ENCODE peak calls at places on chromosomes 7 and 10, in four cellular contexts. Z is kidney epithelial cell, U is GM12865, E is astrocyte of the spinal cord. Y is an unnamed sample.

GRCh38 chr7:88307412-88307811 is 718 bp upstream of the STEAP4 start:
- DNase-seq in Z (no peak), E (no peak), U (no peak), Y (no peak)

GRCh38 chr10:95850791-95851190 is 57.0 kb upstream of the CC2D2B start:
- DNase-seq in Z (no peak), E (no peak), U (no peak), Y (no peak)

GRCh38 chr7:8443871-8444756 is 10.7 kb downstream of the NXPH1 start:
- DNase-seq in E (no peak), U (no peak), Z (no peak), Y (no peak)

GRCh38 chr7:136523581-136523980 is 344.9 kb upstream of the CHRM2 start:
- DNase-seq in Z (no peak), U (no peak), E (peak), Y (no peak)

GRCh38 chr7:35605760-35606159 is 89.2 kb downstream of the HERPUD2 start:
- DNase-seq in U (no peak), E (peak), Z (peak), Y (no peak)

GRCh38 chr10:35470535-35470934 is 134.2 kb downstream of the CCNY start:
- DNase-seq in U (no peak), Z (no peak), E (no peak), Y (no peak)

GRCh38 chr7:150405584-150406310 is 26.6 kb downstream of the ZNF775 start:
- DNase-seq in U (peak), Z (no peak), E (no peak), Y (peak)

GRCh38 chr10:44993922-44994751 is 6.6 kb upstream of the ZNF22 start:
- DNase-seq in Z (no peak), U (no peak), E (peak), Y (no peak)

GRCh38 chr10:30831401-30831800 is 200.3 kb downstream of the ZNF438 start:
- DNase-seq in Z (no peak), E (no peak), U (no peak), Y (no peak)

GRCh38 chr10:37619336-37619735 is 238.1 kb downstream of the ZNF248 start:
- DNase-seq in E (no peak), Z (no peak), U (no peak), Y (no peak)

GRCh38 chr7:33129806-33130153 is 416 bp downstream of the BBS9 start:
- DNase-seq in Z (no peak), U (peak), E (no peak), Y (peak)

GRCh38 chr7:72335561-72336381 is 76.4 kb downstream of the CALN1 start:
- DNase-seq in U (no peak), Z (no peak), E (no peak), Y (no peak)

GRCh38 chr7:7969306-7970112 is 913 bp downstream of the GLCCI1 start:
- DNase-seq in E (peak), U (peak), Z (no peak), Y (peak)

GRCh38 chr10:103763374-103764202 is 91.8 kb downstream of the SH3PXD2A start:
- DNase-seq in Z (no peak), U (peak), E (peak), Y (no peak)

GRCh38 chr7:124263232-124263827 is 230.5 kb upstream of the TMEM229A start:
- DNase-seq in U (peak), E (peak), Z (no peak), Y (peak)

GRCh38 chr7:75892634-75893272 is 13.9 kb downstream of the RHBDD2 start:
- DNase-seq in U (no peak), Z (no peak), E (no peak), Y (no peak)

GRCh38 chr10:99815611-99816010 is 33.2 kb downstream of the ABCC2 start:
- DNase-seq in E (no peak), U (no peak), Z (no peak), Y (no peak)

GRCh38 chr10:1488970-1489548 is 248.3 kb downstream of the ADARB2 start:
- DNase-seq in U (peak), Z (no peak), E (no peak), Y (peak)

GRCh38 chr7:116138202-116138801 is 72.0 kb upstream of the TES start:
- DNase-seq in U (peak), Z (peak), E (peak), Y (peak)

GRCh38 chr10:31929260-31929985 is 792 bp upstream of the ARHGAP12 start:
- DNase-seq in E (peak), U (peak), Z (no peak), Y (peak)

GRCh38 chr10:114095676-114096331 is 52.1 kb downstream of the ADRB1 start:
- DNase-seq in Z (no peak), U (peak), E (no peak), Y (peak)

GRCh38 chr7:5217851-5218331 is 27.9 kb downstream of the WIPI2 start:
- DNase-seq in Z (no peak), E (no peak), U (peak), Y (peak)

GRCh38 chr7:158123214-158123613 is 464.4 kb downstream of the PTPRN2 start:
- DNase-seq in E (no peak), Z (no peak), U (no peak), Y (no peak)

GRCh38 chr10:15558136-15558535 is 161.6 kb downstream of the ITGA8 start:
- DNase-seq in U (no peak), E (peak), Z (no peak), Y (no peak)

GRCh38 chr7:50974240-50974639 is 191.5 kb upstream of the GRB10 start:
- DNase-seq in E (no peak), U (no peak), Z (no peak), Y (no peak)

GRCh38 chr7:50982626-50983025 is 199.9 kb upstream of the GRB10 start:
- DNase-seq in Z (no peak), E (no peak), U (no peak), Y (no peak)

GRCh38 chr7:50976064-50976463 is 193.4 kb upstream of the GRB10 start:
- DNase-seq in U (no peak), E (no peak), Z (no peak), Y (no peak)

GRCh38 chr7:50981743-50982142 is 199.0 kb upstream of the GRB10 start:
- DNase-seq in Z (no peak), U (no peak), E (no peak), Y (no peak)

GRCh38 chr7:50978633-50979215 is 196.0 kb upstream of the GRB10 start:
- DNase-seq in E (peak), U (no peak), Z (no peak), Y (no peak)
- TF ChIP-seq CTCF in E (peak), U (no peak), Z (no peak), Y (no peak)

DNA sequence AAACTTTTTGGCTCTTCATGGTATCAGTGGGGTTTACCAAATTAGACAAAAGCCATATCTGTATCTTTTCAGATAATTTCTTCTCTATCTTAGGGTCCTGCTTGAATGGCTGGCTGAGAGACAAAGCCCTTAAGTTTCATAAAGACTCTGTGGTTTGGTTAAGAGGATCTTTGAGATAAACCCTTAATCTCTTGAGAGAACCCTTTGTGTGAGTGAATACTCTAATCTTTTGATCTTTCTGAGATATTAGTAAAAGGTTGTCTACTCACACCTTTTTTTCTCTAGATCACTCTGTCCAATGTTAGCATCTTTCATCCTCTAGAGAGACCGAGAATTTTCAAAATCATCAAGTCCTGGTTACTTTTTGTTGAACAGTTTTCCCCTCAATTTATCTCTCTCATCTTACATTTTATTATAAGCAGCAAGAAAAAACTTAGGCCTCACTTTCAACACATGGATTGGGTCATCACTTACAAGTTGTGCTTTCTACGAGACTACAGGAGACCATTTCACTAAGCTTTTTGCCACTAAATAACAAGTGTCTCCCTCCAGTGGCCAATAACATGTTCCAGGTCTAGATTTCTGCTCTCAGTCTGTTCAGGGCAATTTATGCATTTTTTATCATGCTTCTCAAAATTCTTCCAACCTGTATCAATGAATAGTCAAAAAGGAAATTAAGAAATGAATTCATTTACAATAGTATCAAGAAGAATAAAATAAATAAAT is 28.4 kb downstream of the DNAJC9 start:
- DNase-seq in Z (no peak), U (peak), E (peak), Y (peak)
- TF ChIP-seq CTCF in Z (peak), U (peak), E (peak), Y (peak)

GRCh38 chr10:77909755-77910375 is 16.7 kb downstream of the DLG5 start:
- DNase-seq in E (peak), Z (no peak), U (no peak), Y (no peak)

GRCh38 chr10:77906863-77907861 is 19.4 kb downstream of the DLG5 start:
- DNase-seq in E (no peak), Z (no peak), U (no peak), Y (no peak)

GRCh38 chr10:77910524-77911145 is 15.9 kb downstream of the DLG5 start:
- DNase-seq in U (no peak), E (no peak), Z (no peak), Y (no peak)

GRCh38 chr10:77909021-77909754 is 17.4 kb downstream of the DLG5 start:
- DNase-seq in Z (no peak), U (no peak), E (no peak), Y (no peak)

GRCh38 chr10:77907900-77908717 is 18.4 kb downstream of the DLG5 start:
- DNase-seq in U (peak), E (no peak), Z (no peak), Y (no peak)
- TF ChIP-seq CTCF in U (peak), E (peak), Z (peak), Y (peak)

GRCh38 chr7:879093-879492 is 2.7 kb downstream of the GET4 start:
- DNase-seq in U (no peak), E (no peak), Z (no peak), Y (no peak)

GRCh38 chr7:876972-877311 is 588 bp downstream of the GET4 start:
- DNase-seq in U (peak), Z (no peak), E (no peak), Y (no peak)

GRCh38 chr7:876077-876971 is at the start of gene GET4:
- DNase-seq in U (peak), Z (peak), E (peak), Y (peak)

GRCh38 chr7:875476-876076 is 778 bp upstream of the GET4 start:
- DNase-seq in U (no peak), E (no peak), Z (no peak), Y (no peak)

GRCh38 chr7:877312-878232 is 1.2 kb downstream of the GET4 start:
- DNase-seq in E (no peak), U (peak), Z (no peak), Y (no peak)
- TF ChIP-seq CTCF in E (no peak), U (no peak), Z (no peak), Y (no peak)

DNA sequence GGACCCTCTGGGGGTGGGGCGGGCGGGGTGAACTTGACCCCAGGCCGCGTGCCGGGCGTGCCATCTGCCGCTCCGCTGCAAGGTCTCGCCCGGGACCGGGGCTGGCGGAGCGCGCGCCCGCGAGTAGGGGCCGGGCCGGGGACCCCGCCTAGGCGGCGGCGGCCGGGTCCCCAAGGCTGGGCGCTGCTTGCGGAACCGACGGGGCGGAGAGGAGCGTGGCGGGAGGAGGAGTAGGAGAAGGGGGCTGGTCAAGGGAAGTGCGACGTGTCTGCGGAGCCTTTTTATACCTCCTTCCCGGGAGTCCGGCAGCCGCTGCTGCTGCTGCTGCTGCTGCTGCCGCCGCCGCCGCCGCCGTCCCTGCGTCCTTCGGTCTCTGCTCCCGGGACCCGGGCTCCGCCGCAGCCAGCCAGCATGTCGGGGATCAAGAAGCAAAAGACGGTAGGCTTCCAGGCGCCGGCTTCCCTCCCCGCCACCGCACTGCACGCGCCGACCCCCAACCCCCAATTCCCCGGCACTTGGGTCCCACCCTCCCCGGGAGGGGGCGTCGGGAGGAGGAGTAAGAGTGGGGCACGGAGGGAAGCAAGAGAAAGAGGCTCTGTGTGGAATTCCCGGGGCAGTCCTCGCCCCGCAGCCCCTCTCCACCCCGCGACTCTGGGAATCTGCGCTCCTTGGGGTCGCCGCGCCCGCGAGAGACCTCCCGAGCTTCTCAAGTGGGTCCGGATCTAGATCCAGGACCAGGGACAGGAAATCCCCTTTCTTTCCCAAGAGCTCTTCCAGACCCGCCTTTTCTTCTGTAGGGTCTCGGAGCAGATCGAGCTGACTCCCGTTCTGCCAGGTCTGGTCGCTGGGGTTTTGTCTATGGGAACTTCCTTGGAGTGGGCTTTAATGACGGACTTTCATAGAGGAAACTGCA is at the start of gene PAPSS2:
- DNase-seq in Z (no peak), U (peak), E (peak), Y (peak)
- TF ChIP-seq CTCF in Z (peak), U (no peak), E (peak), Y (no peak)

GRCh38 chr7:21996641-21997040 is 50.9 kb upstream of the CDCA7L start:
- DNase-seq in Z (no peak), U (no peak), E (no peak), Y (no peak)

GRCh38 chr7:22005151-22005550 is 59.5 kb upstream of the CDCA7L start:
- DNase-seq in U (no peak), E (no peak), Z (no peak), Y (no peak)

GRCh38 chr7:22002731-22003130 is 57.0 kb upstream of the CDCA7L start:
- DNase-seq in E (no peak), Z (no peak), U (no peak), Y (no peak)

GRCh38 chr7:21999896-22000295 is 54.2 kb upstream of the CDCA7L start:
- DNase-seq in Z (no peak), E (peak), U (no peak), Y (no peak)

DNA sequence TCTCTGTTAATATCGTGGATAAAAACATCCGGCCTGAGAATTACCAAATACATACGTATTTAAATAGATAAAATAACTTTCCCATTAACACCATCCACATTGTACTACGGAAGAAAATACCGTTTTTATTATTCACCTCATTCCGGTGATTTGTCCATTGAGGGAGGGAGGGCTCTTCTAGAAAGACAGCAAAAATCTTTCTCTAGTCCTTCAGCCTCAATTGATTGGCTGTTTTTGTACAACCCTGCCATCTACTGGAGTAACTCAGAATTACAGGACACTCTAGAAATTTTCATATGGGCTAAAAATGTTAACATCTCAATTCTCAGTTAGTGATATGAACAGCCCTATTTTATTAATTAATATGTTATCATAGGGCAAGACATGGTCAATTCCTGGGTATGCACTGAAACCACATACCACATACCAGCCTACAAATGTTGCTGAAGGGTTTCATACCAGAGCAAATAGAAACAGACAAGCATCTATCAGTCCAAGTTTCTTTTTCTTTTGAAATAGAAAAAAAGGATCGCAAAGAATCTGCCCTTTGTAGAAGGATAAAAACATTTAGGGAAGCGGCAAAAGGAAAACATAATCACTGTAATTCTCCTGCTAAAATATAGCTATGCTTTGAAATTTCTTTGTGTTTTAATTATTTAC is 55.8 kb upstream of the CDCA7L start:
- DNase-seq in U (peak), Z (peak), E (peak), Y (peak)
- TF ChIP-seq CTCF in U (peak), Z (peak), E (peak), Y (peak)

DNA sequence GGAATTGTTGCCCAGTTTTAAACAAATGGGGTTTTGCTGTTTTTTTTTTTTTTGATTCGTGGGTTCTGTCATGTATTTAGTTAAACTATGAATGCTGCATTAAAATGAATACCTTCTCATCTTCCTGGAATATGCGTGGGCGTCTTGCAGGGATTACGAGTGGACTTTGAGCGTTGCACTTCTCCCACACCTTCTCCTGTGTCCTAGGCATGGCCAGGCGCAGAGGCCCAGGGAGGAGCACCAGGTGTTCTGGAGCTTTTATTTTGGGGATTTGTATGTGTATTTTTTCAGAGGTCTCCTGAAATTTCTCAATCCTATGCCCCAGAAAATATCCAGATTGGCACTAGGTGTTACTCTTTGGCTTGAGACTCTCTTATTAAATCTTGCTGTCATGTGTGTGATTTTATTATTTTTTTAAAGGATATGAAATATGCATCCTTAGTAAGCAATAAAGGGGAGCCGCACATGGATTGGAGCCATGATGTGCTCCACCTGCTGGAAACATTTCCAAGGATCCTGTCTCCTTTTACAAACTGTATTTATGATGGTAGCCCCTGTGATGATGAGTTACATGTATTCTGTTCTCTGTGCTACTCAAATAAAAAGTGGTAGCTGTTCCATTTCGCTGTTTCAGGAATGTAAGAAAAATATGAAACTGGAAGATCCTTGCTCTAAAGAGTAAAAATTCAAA is 482.2 kb upstream of the KLF6 start:
- DNase-seq in Z (no peak), U (no peak), E (peak), Y (no peak)
- TF ChIP-seq CTCF in Z (peak), U (no peak), E (peak), Y (no peak)